ENCODE peak calls at places on chromosome X, in nine cellular contexts. B, S, Z, F, J, U, O, M and E are unnamed samples.

GRCh38 chrX:21725916-21726315 is 32.0 kb downstream of the SMPX start:
- DNase-seq in O (peak; percentile 6), U (no peak), F (no peak), B (no peak), J (no peak), S (no peak), Z (no peak), M (no peak), E (no peak)

GRCh38 chrX:93673869-93674271 is at the start of gene FAM133A:
- DNase-seq in S (no peak), M (peak; percentile 39), O (peak; percentile 76), F (peak; percentile 0), U (peak; percentile 50), Z (no peak), J (peak; percentile 58), B (peak; percentile 61), E (no peak)

GRCh38 chrX:37796805-37797204 is 16.9 kb downstream of the CYBB start:
- DNase-seq in U (no peak), J (no peak), F (no peak), M (no peak), B (no peak), S (no peak), Z (peak; percentile 25), O (no peak), E (no peak)

GRCh38 chrX:39519213-39519544 is 578.6 kb downstream of the BCOR start:
- DNase-seq in O (peak; percentile 30), S (no peak), J (peak; percentile 86), B (peak; percentile 25), F (peak; percentile 31), M (no peak), U (no peak), Z (no peak), E (no peak)

GRCh38 chrX:45755719-45756118 is 555.0 kb upstream of the DIPK2B start:
- DNase-seq in B (no peak), J (no peak), O (no peak), S (no peak), M (no peak), Z (no peak), U (no peak), F (no peak), E (peak; percentile 34)

GRCh38 chrX:20515841-20516461 is 249.2 kb upstream of the RPS6KA3 start:
- DNase-seq in S (no peak), J (no peak), O (peak; percentile 85), U (peak; percentile 47), M (peak; percentile 79), B (peak; percentile 89), F (no peak), Z (no peak), E (peak; percentile 87)

GRCh38 chrX:123450217-123450616 is 266.1 kb downstream of the GRIA3 start:
- DNase-seq in Z (no peak), J (peak; percentile 7), O (peak; percentile 16), S (no peak), U (peak; percentile 5), F (no peak), M (no peak), B (peak; percentile 17), E (no peak)

GRCh38 chrX:39577976-39578962 is 519.5 kb downstream of the BCOR start:
- DNase-seq in S (no peak), M (peak; percentile 29), J (no peak), U (no peak), F (no peak), O (peak; percentile 4), Z (peak; percentile 20), B (no peak), E (peak; percentile 72)

GRCh38 chrX:136138939-136139338 is 8.4 kb upstream of the FHL1 start:
- DNase-seq in Z (no peak), O (no peak), B (no peak), M (no peak), S (no peak), F (no peak), J (no peak), U (no peak), E (no peak)

GRCh38 chrX:63657821-63658220 is 127.2 kb downstream of the ARHGEF9 start:
- DNase-seq in Z (peak; percentile 77), J (no peak), F (no peak), O (peak; percentile 76), M (peak; percentile 78), S (no peak), B (peak; percentile 75), U (peak; percentile 44), E (peak; percentile 79)

GRCh38 chrX:31555506-31555905 is 483.7 kb upstream of the FTHL17 start:
- DNase-seq in F (no peak), O (peak; percentile 18), Z (no peak), J (no peak), S (no peak), B (peak; percentile 8), U (peak; percentile 7), M (no peak), E (no peak)

GRCh38 chrX:153667931-153668396 is 5.6 kb downstream of the PNCK start:
- DNase-seq in O (peak; percentile 72), M (peak; percentile 64), F (peak; percentile 85), Z (peak; percentile 72), U (peak; percentile 82), S (peak; percentile 69), B (peak; percentile 71), J (peak; percentile 78), E (peak; percentile 54)

GRCh38 chrX:38868941-38869378 is 67.7 kb downstream of the MID1IP1 start:
- DNase-seq in B (peak; percentile 86), S (no peak), U (peak; percentile 49), J (no peak), M (peak; percentile 86), O (peak; percentile 86), Z (peak; percentile 28), F (no peak), E (peak; percentile 34)

GRCh38 chrX:102599950-102600579 is 750 bp downstream of the ARMCX5 start:
- DNase-seq in J (no peak), Z (no peak), F (no peak), B (peak; percentile 47), U (peak; percentile 14), S (no peak), O (peak; percentile 43), M (peak; percentile 47), E (peak; percentile 49)

GRCh38 chrX:134948333-134949241 is 42.2 kb upstream of the SMIM10 start:
- DNase-seq in U (no peak), O (peak; percentile 41), S (no peak), B (peak; percentile 60), F (no peak), J (no peak), Z (no peak), M (peak; percentile 86), E (peak; percentile 62)

GRCh38 chrX:43562372-43562771 is 93.7 kb upstream of the MAOA start:
- DNase-seq in F (no peak), M (peak; percentile 58), S (no peak), J (no peak), U (no peak), B (peak; percentile 20), Z (no peak), O (no peak), E (no peak)

GRCh38 chrX:134658002-134658401 is 269 bp downstream of the PLAC1 start:
- DNase-seq in O (no peak), U (no peak), S (no peak), Z (no peak), M (no peak), J (no peak), F (no peak), B (peak; percentile 17), E (no peak)

GRCh38 chrX:17567173-17567572 is 170.1 kb upstream of the SCML1 start:
- DNase-seq in J (no peak), S (no peak), M (no peak), Z (peak; percentile 36), O (peak; percentile 49), U (no peak), F (no peak), B (peak; percentile 53), E (no peak)